ENCODE peak calls at places on chromosome X, in seven cellular contexts. One of them, this sample, is unnamed.

GRCh38 chrX:8748855-8749254 is 16.9 kb upstream of the ANOS1 start:
- DNase-seq in GM23248: peak
- DNase-seq in naive thymus-derived CD4-positive, alpha-beta T cell: no peak
- DNase-seq in pancreas: no peak
- DNase-seq in upper lobe of right lung: no peak
- DNase-seq in breast epithelium: no peak
- DNase-seq in fibroblast of lung: peak
- DNase-seq in this sample: peak

GRCh38 chrX:101550825-101551767 is 749 bp downstream of the ARMCX1 start:
- DNase-seq in fibroblast of lung: peak
- DNase-seq in naive thymus-derived CD4-positive, alpha-beta T cell: no peak
- DNase-seq in pancreas: peak
- DNase-seq in breast epithelium: no peak
- DNase-seq in upper lobe of right lung: peak
- DNase-seq in GM23248: peak
- DNase-seq in this sample: peak

GRCh38 chrX:123835661-123836371 is 24.0 kb upstream of the XIAP start:
- DNase-seq in GM23248: peak
- DNase-seq in breast epithelium: no peak
- DNase-seq in pancreas: no peak
- DNase-seq in naive thymus-derived CD4-positive, alpha-beta T cell: no peak
- DNase-seq in upper lobe of right lung: no peak
- DNase-seq in fibroblast of lung: peak
- DNase-seq in this sample: peak

GRCh38 chrX:111543212-111543762 is 31.8 kb downstream of the SERTM2 start:
- DNase-seq in fibroblast of lung: no peak
- DNase-seq in pancreas: no peak
- DNase-seq in breast epithelium: no peak
- DNase-seq in naive thymus-derived CD4-positive, alpha-beta T cell: no peak
- DNase-seq in GM23248: no peak
- DNase-seq in upper lobe of right lung: no peak
- DNase-seq in this sample: no peak

GRCh38 chrX:135340827-135341226 is 31.5 kb downstream of the ETDC start:
- DNase-seq in fibroblast of lung: peak
- DNase-seq in breast epithelium: no peak
- DNase-seq in pancreas: no peak
- DNase-seq in upper lobe of right lung: no peak
- DNase-seq in naive thymus-derived CD4-positive, alpha-beta T cell: no peak
- DNase-seq in GM23248: peak
- DNase-seq in this sample: no peak

GRCh38 chrX:16394290-16394689 is 227.0 kb downstream of the MAGEB17 start:
- DNase-seq in breast epithelium: no peak
- DNase-seq in pancreas: no peak
- DNase-seq in upper lobe of right lung: no peak
- DNase-seq in fibroblast of lung: no peak
- DNase-seq in naive thymus-derived CD4-positive, alpha-beta T cell: no peak
- DNase-seq in GM23248: no peak
- DNase-seq in this sample: no peak

GRCh38 chrX:154409222-154409871 is at the start of gene DNASE1L1:
- DNase-seq in naive thymus-derived CD4-positive, alpha-beta T cell: no peak
- DNase-seq in upper lobe of right lung: peak
- DNase-seq in pancreas: peak
- DNase-seq in breast epithelium: no peak
- DNase-seq in fibroblast of lung: peak
- DNase-seq in GM23248: peak
- DNase-seq in this sample: peak

GRCh38 chrX:134886201-134886600 is 104.6 kb upstream of the SMIM10 start:
- DNase-seq in fibroblast of lung: peak
- DNase-seq in upper lobe of right lung: no peak
- DNase-seq in pancreas: no peak
- DNase-seq in naive thymus-derived CD4-positive, alpha-beta T cell: no peak
- DNase-seq in breast epithelium: no peak
- DNase-seq in GM23248: peak
- DNase-seq in this sample: no peak

GRCh38 chrX:71210829-71211228 is 12.2 kb upstream of the GJB1 start:
- DNase-seq in naive thymus-derived CD4-positive, alpha-beta T cell: no peak
- DNase-seq in upper lobe of right lung: no peak
- DNase-seq in breast epithelium: no peak
- DNase-seq in fibroblast of lung: peak
- DNase-seq in GM23248: peak
- DNase-seq in pancreas: no peak
- DNase-seq in this sample: no peak

GRCh38 chrX:44104699-44105098 is 131.5 kb upstream of the NDP start:
- DNase-seq in naive thymus-derived CD4-positive, alpha-beta T cell: no peak
- DNase-seq in fibroblast of lung: no peak
- DNase-seq in upper lobe of right lung: no peak
- DNase-seq in pancreas: no peak
- DNase-seq in breast epithelium: no peak
- DNase-seq in GM23248: no peak
- DNase-seq in this sample: no peak

GRCh38 chrX:39164212-39164611 is 363.0 kb downstream of the MID1IP1 start:
- DNase-seq in GM23248: no peak
- DNase-seq in naive thymus-derived CD4-positive, alpha-beta T cell: no peak
- DNase-seq in upper lobe of right lung: no peak
- DNase-seq in breast epithelium: no peak
- DNase-seq in pancreas: no peak
- DNase-seq in fibroblast of lung: no peak
- DNase-seq in this sample: no peak

GRCh38 chrX:131288738-131289511 is at the start of gene IGSF1:
- DNase-seq in GM23248: peak
- DNase-seq in breast epithelium: no peak
- DNase-seq in upper lobe of right lung: no peak
- DNase-seq in naive thymus-derived CD4-positive, alpha-beta T cell: no peak
- DNase-seq in pancreas: no peak
- DNase-seq in fibroblast of lung: peak
- DNase-seq in this sample: peak

GRCh38 chrX:108299101-108299591 is 139.1 kb downstream of the COL4A6 start:
- DNase-seq in GM23248: peak
- DNase-seq in fibroblast of lung: peak
- DNase-seq in naive thymus-derived CD4-positive, alpha-beta T cell: no peak
- DNase-seq in breast epithelium: no peak
- DNase-seq in upper lobe of right lung: no peak
- DNase-seq in pancreas: no peak
- DNase-seq in this sample: peak
- H3K27ac ChIP-seq in GM23248: no peak
- H3K27ac ChIP-seq in fibroblast of lung: no peak
- H3K27ac ChIP-seq in naive thymus-derived CD4-positive, alpha-beta T cell: no peak
- H3K27ac ChIP-seq in breast epithelium: no peak
- H3K27ac ChIP-seq in upper lobe of right lung: no peak
- H3K27ac ChIP-seq in pancreas: no peak
- H3K27ac ChIP-seq in this sample: no peak

DNA sequence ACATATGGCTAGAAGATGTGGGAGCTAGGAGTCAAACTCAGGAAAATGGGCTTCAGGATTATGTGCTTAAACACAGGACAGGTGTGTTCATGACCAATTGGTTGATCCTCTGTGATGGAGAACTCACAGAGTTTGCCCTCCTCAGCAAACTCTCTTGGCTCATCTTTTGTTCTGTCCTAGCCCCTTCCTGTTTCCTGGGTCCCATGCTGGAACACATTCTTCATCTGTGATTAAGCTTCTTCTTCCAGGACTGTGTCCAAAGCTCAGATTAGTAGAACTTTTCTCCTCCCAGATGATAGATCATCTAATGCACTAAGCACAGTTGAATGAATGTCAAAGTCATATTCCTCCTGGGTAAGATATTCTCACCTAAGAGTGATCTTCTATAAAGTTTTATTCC is 38.8 kb upstream of the TCEANC start:
- DNase-seq in naive thymus-derived CD4-positive, alpha-beta T cell: no peak
- DNase-seq in upper lobe of right lung: no peak
- DNase-seq in fibroblast of lung: no peak
- DNase-seq in pancreas: no peak
- DNase-seq in breast epithelium: no peak
- DNase-seq in GM23248: peak
- DNase-seq in this sample: no peak
- H3K27ac ChIP-seq in naive thymus-derived CD4-positive, alpha-beta T cell: no peak
- H3K27ac ChIP-seq in upper lobe of right lung: no peak
- H3K27ac ChIP-seq in fibroblast of lung: no peak
- H3K27ac ChIP-seq in pancreas: no peak
- H3K27ac ChIP-seq in breast epithelium: no peak
- H3K27ac ChIP-seq in GM23248: no peak
- H3K27ac ChIP-seq in this sample: no peak

DNA sequence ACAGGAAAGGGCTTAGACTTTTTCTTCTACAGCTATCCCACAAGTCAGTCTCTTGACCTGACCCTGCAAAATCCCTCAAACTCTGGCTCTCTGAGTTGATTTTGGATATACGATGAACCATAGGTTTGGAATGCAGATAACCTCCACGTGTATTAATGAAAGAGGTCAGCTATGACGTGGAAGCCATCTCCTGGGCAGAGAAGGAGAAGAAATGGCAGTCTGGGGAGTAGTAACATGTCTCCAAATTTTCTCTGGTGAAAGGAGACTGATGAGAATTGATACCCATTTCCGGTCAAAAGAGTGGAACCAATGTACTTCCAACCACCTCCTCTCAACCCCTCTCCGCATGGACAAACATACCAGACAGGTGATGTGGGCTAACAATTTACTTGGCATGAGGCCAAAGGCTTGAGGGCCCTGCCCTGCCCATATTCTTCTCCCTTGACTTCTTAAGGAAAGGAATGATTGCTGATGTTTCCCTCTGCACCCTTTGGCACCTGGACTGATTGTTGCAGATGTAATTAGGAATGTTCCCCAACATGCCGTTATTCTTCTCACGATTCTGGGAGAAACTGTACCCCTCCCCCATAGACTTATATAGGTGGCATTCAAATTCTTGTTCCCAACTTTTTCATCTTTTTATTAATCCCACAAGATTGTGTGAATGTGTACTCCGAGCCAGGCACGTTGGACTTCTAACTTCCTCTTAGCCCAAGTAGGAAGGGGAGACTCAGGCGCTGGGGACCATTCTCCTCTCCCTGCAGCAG is 580 bp upstream of the PLS3 start:
- DNase-seq in breast epithelium: no peak
- DNase-seq in naive thymus-derived CD4-positive, alpha-beta T cell: no peak
- DNase-seq in pancreas: no peak
- DNase-seq in GM23248: no peak
- DNase-seq in upper lobe of right lung: no peak
- DNase-seq in fibroblast of lung: peak
- DNase-seq in this sample: peak
- H3K27ac ChIP-seq in breast epithelium: peak
- H3K27ac ChIP-seq in naive thymus-derived CD4-positive, alpha-beta T cell: no peak
- H3K27ac ChIP-seq in pancreas: no peak
- H3K27ac ChIP-seq in GM23248: peak
- H3K27ac ChIP-seq in upper lobe of right lung: peak
- H3K27ac ChIP-seq in fibroblast of lung: peak
- H3K27ac ChIP-seq in this sample: peak

GRCh38 chrX:72714471-72714916 is 388 bp upstream of the PHKA1 start:
- DNase-seq in fibroblast of lung: peak
- DNase-seq in breast epithelium: peak
- DNase-seq in upper lobe of right lung: peak
- DNase-seq in pancreas: peak
- DNase-seq in naive thymus-derived CD4-positive, alpha-beta T cell: no peak
- DNase-seq in GM23248: peak
- DNase-seq in this sample: peak
- H3K27ac ChIP-seq in fibroblast of lung: peak
- H3K27ac ChIP-seq in breast epithelium: peak
- H3K27ac ChIP-seq in upper lobe of right lung: peak
- H3K27ac ChIP-seq in pancreas: peak
- H3K27ac ChIP-seq in naive thymus-derived CD4-positive, alpha-beta T cell: no peak
- H3K27ac ChIP-seq in GM23248: peak
- H3K27ac ChIP-seq in this sample: peak

This sample was measured in brain microvascular endothelial cell.